ENCODE peak calls at places on chromosomes 12 and 14, in five cellular contexts. W is left ventricle myocardium inferior; C is CD8-positive, alpha-beta memory T cell; M is endothelial cell of umbilical vein; E is ascending aorta. S is an unnamed sample.

GRCh38 chr14:24157331-24157730 is 3.7 kb upstream of the IRF9 start:
- DNase-seq in C (no peak), W (no peak), E (no peak), M (no peak), S (no peak)

GRCh38 chr14:49508124-49508523 is 78.1 kb downstream of the RPS29 start:
- DNase-seq in E (no peak), W (no peak), C (no peak), M (no peak), S (no peak)

GRCh38 chr12:5650804-5651461 is 219.0 kb downstream of the NTF3 start:
- DNase-seq in W (no peak), C (no peak), M (no peak), E (no peak), S (no peak)

GRCh38 chr12:2307550-2307949 is 254.8 kb downstream of the CACNA1C start:
- DNase-seq in C (no peak), M (no peak), W (no peak), E (no peak), S (no peak)

GRCh38 chr12:49708851-49709250 is 1.6 kb upstream of the FMNL3 start:
- DNase-seq in M (no peak), C (no peak), E (no peak), W (no peak), S (no peak)

GRCh38 chr12:116673713-116674112 is 64.2 kb downstream of the SPRING1 start:
- DNase-seq in E (no peak), W (no peak), M (no peak), C (no peak), S (no peak)

GRCh38 chr12:21613931-21614330 is 9.3 kb upstream of the GYS2 start:
- DNase-seq in E (no peak), C (no peak), W (no peak), M (no peak), S (no peak)

GRCh38 chr12:10365716-10366433 is 24.0 kb downstream of the KLRK1 start:
- DNase-seq in C (no peak), W (no peak), E (no peak), M (peak; percentile 55), S (no peak)

GRCh38 chr12:75560167-75560566 is 48.8 kb upstream of the KRR1 start:
- DNase-seq in C (no peak), E (no peak), W (no peak), M (peak; percentile 70), S (no peak)

GRCh38 chr12:132491761-132492378 is 1.9 kb downstream of the FBRSL1 start:
- DNase-seq in E (no peak), M (no peak), C (no peak), W (no peak), S (no peak)

GRCh38 chr14:78921856-78922255 is 751.7 kb downstream of the NRXN3 start:
- DNase-seq in C (no peak), M (peak; percentile 92), E (no peak), W (no peak), S (no peak)

GRCh38 chr12:13000935-13001724 is 1.1 kb upstream of the HEBP1 start:
- DNase-seq in E (no peak), W (peak; percentile 52), C (peak; percentile 35), M (peak; percentile 61), S (no peak)

GRCh38 chr14:54532111-54533012 is 22.7 kb downstream of the CGRRF1 start:
- DNase-seq in W (no peak), C (no peak), E (no peak), M (no peak), S (no peak)

GRCh38 chr12:57842342-57843294 is 3.9 kb downstream of the CTDSP2 start:
- DNase-seq in E (no peak), M (no peak), C (no peak), W (no peak), S (no peak)

GRCh38 chr14:100741956-100742355 is 15.3 kb downstream of the DLK1 start:
- DNase-seq in W (no peak), M (no peak), C (no peak), E (no peak), S (no peak)

GRCh38 chr12:113241191-113242017 is 20.1 kb downstream of the TPCN1 start:
- DNase-seq in E (no peak), W (no peak), M (peak; percentile 36), C (no peak), S (no peak)

DNA sequence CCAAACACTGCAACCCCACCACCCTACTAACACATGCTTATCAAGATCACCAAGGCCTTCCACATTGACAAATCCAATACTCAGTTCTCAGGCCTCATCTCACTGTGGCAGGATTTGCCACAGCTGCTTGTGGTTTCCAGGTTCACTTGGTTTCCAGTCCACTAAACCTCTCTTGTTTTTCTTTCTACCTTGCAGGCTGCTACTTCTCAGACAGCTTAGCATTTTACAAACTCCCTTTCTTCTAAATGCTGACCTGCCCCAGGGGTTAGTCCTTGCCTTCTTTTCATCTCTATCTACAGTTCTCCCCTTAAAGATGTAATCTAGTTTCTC is 84.1 kb downstream of the BCAT1 start:
- DNase-seq in E (no peak), M (no peak), C (no peak), W (no peak), S (no peak)
- H3K36me3 ChIP-seq in E (no peaks in the 10 kb centered on the region), M (peaks cover 8% of the 10 kb centered on the region), C (no peaks in the 10 kb centered on the region), W (no peaks in the 10 kb centered on the region), S (no peaks in the 10 kb centered on the region)

GRCh38 chr14:92832137-92832700 is 38.1 kb downstream of the GOLGA5 start:
- DNase-seq in C (no peak), E (no peak), M (no peak), W (no peak), S (no peak)
- H3K36me3 ChIP-seq in C (peaks cover 44% of the 10 kb centered on the region), E (peaks cover 95% of the 10 kb centered on the region), M (peaks cover 32% of the 10 kb centered on the region), W (peaks cover 94% of the 10 kb centered on the region), S (peaks cover 48% of the 10 kb centered on the region)

GRCh38 chr12:127980585-127980984 is 286.4 kb upstream of the TMEM132C start:
- DNase-seq in E (no peak), C (no peak), W (no peak), M (no peak), S (no peak)

GRCh38 chr12:127987199-127987901 is 279.6 kb upstream of the TMEM132C start:
- DNase-seq in M (no peak), E (no peak), C (no peak), W (no peak), S (no peak)

DNA sequence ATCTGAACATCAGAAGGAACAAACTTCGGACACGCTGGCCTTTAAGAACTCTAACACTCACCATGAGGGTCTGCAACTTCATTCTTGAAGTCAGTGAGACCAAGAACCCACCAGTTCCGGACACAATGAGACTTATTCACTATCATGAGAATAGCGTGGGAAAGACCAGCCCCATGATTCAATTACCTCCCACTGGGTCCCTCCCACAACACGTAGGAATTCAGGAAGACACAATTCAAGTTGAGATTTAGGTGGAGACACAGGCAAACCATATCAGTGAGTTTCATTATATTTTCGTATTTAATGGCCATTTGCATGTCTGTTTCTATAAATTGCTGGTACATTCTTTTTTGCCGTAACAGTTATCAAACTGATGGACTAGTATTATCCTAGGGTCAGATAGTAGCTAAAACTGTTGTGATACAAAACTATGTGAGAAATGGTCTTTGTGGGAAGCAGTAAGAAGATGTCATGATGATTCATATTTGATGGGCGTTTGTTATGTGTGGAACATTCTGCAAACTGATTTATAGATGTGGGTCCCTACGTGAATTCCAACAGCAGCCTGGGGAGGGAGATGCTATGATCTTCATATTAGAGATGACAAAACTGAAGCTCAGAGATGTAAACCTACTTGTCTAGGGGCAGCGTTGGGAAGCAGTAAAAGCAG is 282.4 kb upstream of the TMEM132C start:
- DNase-seq in W (no peak), E (no peak), M (no peak), C (no peak), S (no peak)
- H3K36me3 ChIP-seq in W (no peaks in the 10 kb centered on the region), E (no peaks in the 10 kb centered on the region), M (no peaks in the 10 kb centered on the region), C (no peaks in the 10 kb centered on the region), S (no peaks in the 10 kb centered on the region)

DNA sequence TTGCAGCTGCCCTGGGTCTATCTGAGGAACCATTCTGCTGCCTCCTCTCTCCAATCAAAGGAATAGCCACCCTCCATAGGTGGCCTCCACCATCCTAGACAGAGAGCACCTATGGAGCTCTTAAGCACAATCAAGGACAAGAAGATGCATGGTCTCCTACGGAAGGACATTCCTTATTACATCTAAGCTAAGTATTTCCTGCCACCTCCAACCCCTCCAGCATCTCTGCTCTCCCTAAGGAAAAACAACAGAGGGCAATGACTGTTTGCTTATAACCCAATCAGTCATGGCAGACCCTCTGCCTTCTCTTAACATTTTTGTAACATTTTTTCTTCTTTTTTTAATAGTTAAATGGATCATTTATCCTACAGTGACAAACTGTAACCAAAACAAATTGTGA is 14.8 kb upstream of the OR6J1 start:
- DNase-seq in M (peak; percentile 42), W (no peak), C (no peak), E (no peak), S (no peak)
- H3K36me3 ChIP-seq in M (no peaks in the 10 kb centered on the region), W (no peaks in the 10 kb centered on the region), C (no peaks in the 10 kb centered on the region), E (no peaks in the 10 kb centered on the region), S (no peaks in the 10 kb centered on the region)

GRCh38 chr12:68824131-68824530 is 16.2 kb downstream of the MDM2 start:
- DNase-seq in E (no peak), M (no peak), C (no peak), W (no peak), S (no peak)

GRCh38 chr12:68825569-68826217 is 17.7 kb downstream of the MDM2 start:
- DNase-seq in M (no peak), W (no peak), E (no peak), C (no peak), S (no peak)

GRCh38 chr12:68823711-68824110 is 15.7 kb downstream of the MDM2 start:
- DNase-seq in M (no peak), C (no peak), E (no peak), W (no peak), S (no peak)

GRCh38 chr12:68821357-68822188 is 13.6 kb downstream of the MDM2 start:
- DNase-seq in C (no peak), W (no peak), M (no peak), E (no peak), S (no peak)

DNA sequence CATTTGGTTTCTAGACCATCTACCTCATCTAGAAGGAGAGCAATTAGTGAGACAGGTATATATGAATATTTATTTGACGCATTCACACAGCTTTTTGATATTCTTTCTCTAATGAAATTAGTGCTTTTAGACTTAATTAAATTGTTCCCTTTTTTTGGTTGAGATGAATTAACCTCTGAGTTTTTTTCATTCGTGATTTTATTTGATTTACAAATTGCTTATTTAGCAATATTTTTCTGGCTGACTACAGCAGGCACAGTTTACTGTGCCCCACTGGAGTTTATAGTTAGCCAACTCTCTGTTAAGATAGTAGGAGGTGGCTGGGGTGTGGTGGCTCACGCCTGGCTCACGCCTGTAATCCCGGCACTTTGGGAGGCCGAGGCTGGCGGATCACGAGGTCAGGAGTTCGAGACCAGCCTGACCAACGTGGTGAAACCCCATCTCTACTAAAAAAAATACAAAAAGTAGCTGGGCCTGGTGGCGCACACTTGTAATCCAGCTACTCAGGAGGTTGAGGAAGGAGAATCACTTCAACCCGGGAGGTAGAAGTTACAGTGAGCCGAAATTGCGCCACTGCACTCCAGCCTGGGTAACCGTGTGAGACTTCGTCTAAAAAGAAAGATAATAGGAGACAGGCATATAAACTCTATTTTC is 16.7 kb downstream of the MDM2 start:
- DNase-seq in M (no peak), C (no peak), E (no peak), W (no peak), S (no peak)
- H3K36me3 ChIP-seq in M (peaks cover 15% of the 10 kb centered on the region), C (peaks cover 38% of the 10 kb centered on the region), E (peaks cover 93% of the 10 kb centered on the region), W (peaks cover 97% of the 10 kb centered on the region), S (peaks cover 38% of the 10 kb centered on the region)